ENCODE peak calls at places on chromosomes 11 and 22, in four cellular contexts. O, J, C and K are unnamed samples.

GRCh38 chr11:3830741-3831140 is 10.0 kb downstream of the RHOG start:
- DNase-seq in O (no peak), C (no peak), J (no peak), K (no peak)

GRCh38 chr11:56693428-56693827 is 5.5 kb upstream of the OR9G1 start:
- DNase-seq in J (no peak), C (no peak), O (no peak), K (no peak)

GRCh38 chr11:70763606-70764005 is 365.3 kb downstream of the CTTN start:
- DNase-seq in C (no peak), O (no peak), J (no peak), K (peak; percentile 43)

GRCh38 chr11:36376888-36377758 is 81.0 kb downstream of the PRR5L start:
- DNase-seq in O (peak; percentile 79), C (peak; percentile 84), J (no peak), K (no peak)

GRCh38 chr11:9038537-9038936 is 34.7 kb upstream of the NRIP3 start:
- DNase-seq in C (no peak), O (no peak), J (no peak), K (no peak)

GRCh38 chr11:48154162-48154561 is 62.4 kb upstream of the OR4B1 start:
- DNase-seq in O (no peak), J (no peak), C (no peak), K (peak; percentile 83)

GRCh38 chr22:27580311-27580897 is 221.2 kb downstream of the MN1 start:
- DNase-seq in O (no peak), C (no peak), J (no peak), K (no peak)

GRCh38 chr11:1603629-1604028 is 4.6 kb downstream of the KRTAP5-3 start:
- DNase-seq in J (no peak), C (no peak), O (no peak), K (no peak)

GRCh38 chr11:119764108-119764874 is 35.3 kb upstream of the NECTIN1 start:
- DNase-seq in O (no peak), C (no peak), J (no peak), K (no peak)

GRCh38 chr22:47333625-47334024 is 571.2 kb downstream of the TBC1D22A start:
- DNase-seq in O (no peak), J (no peak), C (no peak), K (no peak)

GRCh38 chr11:27972432-27973170 is 135.4 kb downstream of the KIF18A start:
- DNase-seq in J (no peak), C (no peak), O (no peak), K (peak; percentile 84)

GRCh38 chr11:107092667-107093066 is 74.4 kb upstream of the GUCY1A2 start:
- DNase-seq in J (no peak), C (no peak), O (no peak), K (no peak)

GRCh38 chr11:46603704-46604308 is 10.0 kb upstream of the AMBRA1 start:
- DNase-seq in O (no peak), C (no peak), J (no peak), K (no peak)

GRCh38 chr22:25853902-25854301 is 111.9 kb downstream of the MYO18B start:
- DNase-seq in O (no peak), C (no peak), J (no peak), K (no peak)

GRCh38 chr11:18394928-18395734 is 768 bp downstream of the LDHA start:
- DNase-seq in J (peak; percentile 2), C (peak; percentile 67), O (peak; percentile 64), K (no peak)

GRCh38 chr11:121814962-121815361 is 301.1 kb downstream of the BLID start:
- DNase-seq in C (no peak), J (no peak), O (no peak), K (peak; percentile 30)

GRCh38 chr22:49975543-49976389 is 15.2 kb downstream of the PIM3 start:
- DNase-seq in O (peak; percentile 80), C (peak; percentile 81), J (no peak), K (no peak)

GRCh38 chr22:37827056-37827455 is 3.9 kb downstream of the GALR3 start:
- DNase-seq in C (no peak), J (no peak), O (no peak), K (no peak)

GRCh38 chr11:75450826-75451783 is 18.1 kb upstream of the KLHL35 start:
- DNase-seq in C (peak; percentile 78), J (no peak), O (peak; percentile 84), K (no peak)

GRCh38 chr11:117570701-117571100 is 226.3 kb downstream of the DSCAML1 start:
- DNase-seq in O (no peak), J (no peak), C (no peak), K (no peak)

GRCh38 chr11:120655589-120655988 is 144.0 kb downstream of the GRIK4 start:
- DNase-seq in J (no peak), C (no peak), O (no peak), K (no peak)

GRCh38 chr11:119446871-119447663 is 24.1 kb upstream of the THY1 start:
- DNase-seq in C (no peak), J (no peak), O (no peak), K (no peak)

GRCh38 chr11:58659404-58659803 is 36.9 kb downstream of the CNTF start:
- DNase-seq in J (no peak), C (no peak), O (no peak), K (no peak)

GRCh38 chr11:12086271-12087074 is 23.9 kb upstream of the MICAL2 start:
- DNase-seq in C (no peak), O (no peak), J (no peak), K (peak; percentile 99)